ENCODE peak calls at places on chromosomes 16 and 17, in seven cellular contexts. One of them, this sample, is unnamed.
A peak's percentile ranks its signal among the peaks of the same experiment; 100 is the strongest.

GRCh38 chr17:75065562-75066151 is 18.6 kb downstream of the KCTD2 start:
- DNase-seq in adrenal gland: no peak
- DNase-seq in heart left ventricle: no peak
- DNase-seq in lower leg skin: no peak
- DNase-seq in spleen: peak; percentile 31
- DNase-seq in A549: no peak
- DNase-seq in stomach: no peak
- DNase-seq in this sample: no peak

GRCh38 chr16:46658925-46659324 is 30.1 kb downstream of the VPS35 start:
- DNase-seq in adrenal gland: no peak
- DNase-seq in lower leg skin: peak; percentile 31
- DNase-seq in A549: no peak
- DNase-seq in heart left ventricle: peak; percentile 58
- DNase-seq in stomach: no peak
- DNase-seq in spleen: peak; percentile 83
- DNase-seq in this sample: no peak

GRCh38 chr17:42034059-42034458 is 14.2 kb downstream of the NKIRAS2 start:
- DNase-seq in spleen: no peak
- DNase-seq in heart left ventricle: no peak
- DNase-seq in stomach: no peak
- DNase-seq in adrenal gland: no peak
- DNase-seq in lower leg skin: no peak
- DNase-seq in A549: no peak
- DNase-seq in this sample: no peak

GRCh38 chr17:72301887-72302286 is 181.1 kb downstream of the SOX9 start:
- DNase-seq in spleen: no peak
- DNase-seq in A549: no peak
- DNase-seq in stomach: no peak
- DNase-seq in lower leg skin: no peak
- DNase-seq in adrenal gland: no peak
- DNase-seq in heart left ventricle: peak; percentile 38
- DNase-seq in this sample: no peak

GRCh38 chr17:42529054-42529453 is 7.0 kb upstream of the NAGLU start:
- DNase-seq in adrenal gland: no peak
- DNase-seq in spleen: no peak
- DNase-seq in A549: no peak
- DNase-seq in heart left ventricle: no peak
- DNase-seq in lower leg skin: no peak
- DNase-seq in stomach: no peak
- DNase-seq in this sample: no peak

GRCh38 chr16:85091522-85091910 is 20.8 kb downstream of the CIBAR2 start:
- DNase-seq in lower leg skin: no peak
- DNase-seq in adrenal gland: no peak
- DNase-seq in A549: no peak
- DNase-seq in stomach: no peak
- DNase-seq in heart left ventricle: no peak
- DNase-seq in spleen: no peak
- DNase-seq in this sample: no peak

GRCh38 chr17:57676543-57676942 is 68.6 kb downstream of the CCDC182 start:
- DNase-seq in heart left ventricle: no peak
- DNase-seq in lower leg skin: no peak
- DNase-seq in stomach: no peak
- DNase-seq in adrenal gland: no peak
- DNase-seq in spleen: peak; percentile 43
- DNase-seq in A549: no peak
- DNase-seq in this sample: no peak

GRCh38 chr17:15083225-15083624 is 181.9 kb downstream of the PMP22 start:
- DNase-seq in spleen: no peak
- DNase-seq in A549: no peak
- DNase-seq in stomach: no peak
- DNase-seq in heart left ventricle: no peak
- DNase-seq in lower leg skin: no peak
- DNase-seq in adrenal gland: no peak
- DNase-seq in this sample: no peak

GRCh38 chr16:82769845-82770244 is 143.1 kb downstream of the CDH13 start:
- DNase-seq in adrenal gland: no peak
- DNase-seq in lower leg skin: peak; percentile 30
- DNase-seq in spleen: no peak
- DNase-seq in heart left ventricle: peak; percentile 64
- DNase-seq in stomach: no peak
- DNase-seq in A549: no peak
- DNase-seq in this sample: no peak

GRCh38 chr17:47197821-47198220 is 8.7 kb upstream of the CDC27 start:
- DNase-seq in heart left ventricle: no peak
- DNase-seq in lower leg skin: no peak
- DNase-seq in adrenal gland: no peak
- DNase-seq in spleen: no peak
- DNase-seq in A549: no peak
- DNase-seq in stomach: no peak
- DNase-seq in this sample: no peak

GRCh38 chr16:66751135-66751991 is at the start of gene DYNC1LI2:
- DNase-seq in adrenal gland: peak; percentile 78
- DNase-seq in spleen: peak; percentile 96
- DNase-seq in A549: peak; percentile 73
- DNase-seq in stomach: peak; percentile 78
- DNase-seq in lower leg skin: peak; percentile 60
- DNase-seq in heart left ventricle: peak; percentile 90
- DNase-seq in this sample: no peak

GRCh38 chr16:67393111-67393789 is at the start of gene TPPP3:
- DNase-seq in adrenal gland: peak; percentile 86
- DNase-seq in heart left ventricle: peak; percentile 95
- DNase-seq in spleen: peak; percentile 88
- DNase-seq in stomach: peak; percentile 83
- DNase-seq in lower leg skin: peak; percentile 75
- DNase-seq in A549: peak; percentile 73
- DNase-seq in this sample: no peak

GRCh38 chr16:84043486-84044107 is 1.0 kb upstream of the SLC38A8 start:
- DNase-seq in A549: no peak
- DNase-seq in lower leg skin: no peak
- DNase-seq in adrenal gland: peak; percentile 39
- DNase-seq in stomach: no peak
- DNase-seq in heart left ventricle: no peak
- DNase-seq in spleen: peak; percentile 54
- DNase-seq in this sample: no peak

GRCh38 chr16:49148410-49148809 is 133.2 kb downstream of the CBLN1 start:
- DNase-seq in A549: no peak
- DNase-seq in lower leg skin: no peak
- DNase-seq in stomach: no peak
- DNase-seq in heart left ventricle: no peak
- DNase-seq in spleen: no peak
- DNase-seq in adrenal gland: no peak
- DNase-seq in this sample: no peak

GRCh38 chr17:8868529-8868951 is 1.1 kb upstream of the PIK3R6 start:
- DNase-seq in lower leg skin: no peak
- DNase-seq in spleen: no peak
- DNase-seq in A549: no peak
- DNase-seq in stomach: no peak
- DNase-seq in heart left ventricle: no peak
- DNase-seq in adrenal gland: no peak
- DNase-seq in this sample: no peak

GRCh38 chr16:77468831-77469230 is 34.0 kb upstream of the ADAMTS18 start:
- DNase-seq in spleen: no peak
- DNase-seq in A549: no peak
- DNase-seq in stomach: no peak
- DNase-seq in lower leg skin: no peak
- DNase-seq in heart left ventricle: no peak
- DNase-seq in adrenal gland: no peak
- DNase-seq in this sample: no peak

GRCh38 chr16:31063843-31064611 is 10.0 kb downstream of the ZNF668 start:
- DNase-seq in adrenal gland: no peak
- DNase-seq in lower leg skin: no peak
- DNase-seq in stomach: no peak
- DNase-seq in heart left ventricle: no peak
- DNase-seq in spleen: no peak
- DNase-seq in A549: no peak
- DNase-seq in this sample: no peak

GRCh38 chr17:10927712-10928111 is 89.8 kb upstream of the PIRT start:
- DNase-seq in A549: no peak
- DNase-seq in heart left ventricle: no peak
- DNase-seq in stomach: no peak
- DNase-seq in spleen: no peak
- DNase-seq in lower leg skin: no peak
- DNase-seq in adrenal gland: no peak
- DNase-seq in this sample: no peak

GRCh38 chr16:73183678-73184092 is 135.8 kb upstream of the ZFHX3 start:
- DNase-seq in A549: no peak
- DNase-seq in stomach: no peak
- DNase-seq in spleen: no peak
- DNase-seq in heart left ventricle: peak; percentile 32
- DNase-seq in lower leg skin: no peak
- DNase-seq in adrenal gland: no peak
- DNase-seq in this sample: no peak
- TF ChIP-seq CTCF in A549: no peak
- TF ChIP-seq CTCF in stomach: no peak
- TF ChIP-seq CTCF in spleen: no peak
- TF ChIP-seq CTCF in heart left ventricle: no peak
- TF ChIP-seq CTCF in lower leg skin: no peak
- TF ChIP-seq CTCF in adrenal gland: no peak
- TF ChIP-seq CTCF in this sample: no peak

GRCh38 chr17:68205251-68205807 is 42.5 kb upstream of the AMZ2 start:
- DNase-seq in stomach: peak; percentile 92
- DNase-seq in heart left ventricle: peak; percentile 96
- DNase-seq in adrenal gland: peak; percentile 90
- DNase-seq in spleen: peak; percentile 99
- DNase-seq in A549: peak; percentile 90
- DNase-seq in lower leg skin: peak; percentile 91
- DNase-seq in this sample: peak; percentile 64
- TF ChIP-seq POLR2A in stomach: no peak
- TF ChIP-seq POLR2A in heart left ventricle: no peak
- TF ChIP-seq POLR2A in adrenal gland: peak; percentile 56
- TF ChIP-seq POLR2A in spleen: no peak
- TF ChIP-seq POLR2A in A549: peak; percentile 71
- TF ChIP-seq POLR2A in lower leg skin: no peak
- TF ChIP-seq POLR2A in this sample: no peak

GRCh38 chr17:17523714-17524075 is 27.5 kb upstream of the RASD1 start:
- DNase-seq in spleen: no peak
- DNase-seq in heart left ventricle: no peak
- DNase-seq in adrenal gland: no peak
- DNase-seq in A549: no peak
- DNase-seq in stomach: no peak
- DNase-seq in lower leg skin: no peak
- DNase-seq in this sample: no peak

GRCh38 chr17:17520599-17521232 is 24.5 kb upstream of the RASD1 start:
- DNase-seq in heart left ventricle: no peak
- DNase-seq in A549: no peak
- DNase-seq in stomach: no peak
- DNase-seq in lower leg skin: no peak
- DNase-seq in adrenal gland: no peak
- DNase-seq in spleen: no peak
- DNase-seq in this sample: no peak

GRCh38 chr17:17525331-17525730 is 29.1 kb upstream of the RASD1 start:
- DNase-seq in lower leg skin: no peak
- DNase-seq in adrenal gland: no peak
- DNase-seq in stomach: no peak
- DNase-seq in heart left ventricle: peak; percentile 25
- DNase-seq in spleen: no peak
- DNase-seq in A549: no peak
- DNase-seq in this sample: no peak

GRCh38 chr17:17524091-17524490 is 27.9 kb upstream of the RASD1 start:
- DNase-seq in stomach: no peak
- DNase-seq in spleen: no peak
- DNase-seq in heart left ventricle: no peak
- DNase-seq in adrenal gland: no peak
- DNase-seq in lower leg skin: no peak
- DNase-seq in A549: no peak
- DNase-seq in this sample: no peak

DNA sequence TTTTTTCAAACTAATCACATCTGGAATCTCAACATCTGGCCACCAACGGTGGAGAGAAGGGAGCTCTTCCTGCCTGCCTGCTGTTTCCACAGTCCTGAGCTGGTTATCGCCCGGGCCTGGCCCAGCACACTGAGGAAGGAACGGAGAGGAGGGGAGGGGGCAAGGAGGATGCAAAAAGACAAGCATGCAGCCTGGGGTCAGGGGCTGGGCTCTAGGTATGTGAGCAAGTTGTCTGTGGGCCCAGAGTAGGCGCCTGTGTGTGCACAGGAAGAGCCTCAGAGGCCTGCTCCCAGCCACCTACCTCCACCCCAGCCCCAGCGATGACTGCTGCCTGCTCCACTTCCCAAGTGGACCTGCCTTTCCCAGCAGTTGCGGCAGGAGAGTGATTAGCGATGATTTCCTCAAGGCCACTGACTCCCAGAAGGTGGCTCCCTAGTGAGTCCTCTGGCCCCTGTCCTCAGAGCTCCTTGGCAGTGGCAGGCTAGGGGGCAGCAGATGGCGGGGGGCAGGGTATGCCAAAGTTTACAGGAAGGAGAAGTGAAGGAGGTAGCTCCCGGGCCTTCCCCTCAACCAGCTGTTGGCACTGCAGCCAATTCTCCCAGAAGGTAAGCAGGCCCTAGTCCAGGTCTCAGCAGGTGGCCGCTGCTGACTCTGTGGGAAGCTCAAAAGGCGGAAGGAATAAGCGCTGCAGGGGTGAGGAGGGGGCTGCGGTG is 27.0 kb upstream of the RASD1 start:
- DNase-seq in lower leg skin: no peak
- DNase-seq in spleen: no peak
- DNase-seq in heart left ventricle: no peak
- DNase-seq in adrenal gland: no peak
- DNase-seq in stomach: peak; percentile 89
- DNase-seq in A549: no peak
- DNase-seq in this sample: no peak
- TF ChIP-seq CTCF in lower leg skin: no peak
- TF ChIP-seq CTCF in spleen: no peak
- TF ChIP-seq CTCF in heart left ventricle: no peak
- TF ChIP-seq CTCF in adrenal gland: no peak
- TF ChIP-seq CTCF in stomach: peak; percentile 22
- TF ChIP-seq CTCF in A549: no peak
- TF ChIP-seq CTCF in this sample: no peak

DNA sequence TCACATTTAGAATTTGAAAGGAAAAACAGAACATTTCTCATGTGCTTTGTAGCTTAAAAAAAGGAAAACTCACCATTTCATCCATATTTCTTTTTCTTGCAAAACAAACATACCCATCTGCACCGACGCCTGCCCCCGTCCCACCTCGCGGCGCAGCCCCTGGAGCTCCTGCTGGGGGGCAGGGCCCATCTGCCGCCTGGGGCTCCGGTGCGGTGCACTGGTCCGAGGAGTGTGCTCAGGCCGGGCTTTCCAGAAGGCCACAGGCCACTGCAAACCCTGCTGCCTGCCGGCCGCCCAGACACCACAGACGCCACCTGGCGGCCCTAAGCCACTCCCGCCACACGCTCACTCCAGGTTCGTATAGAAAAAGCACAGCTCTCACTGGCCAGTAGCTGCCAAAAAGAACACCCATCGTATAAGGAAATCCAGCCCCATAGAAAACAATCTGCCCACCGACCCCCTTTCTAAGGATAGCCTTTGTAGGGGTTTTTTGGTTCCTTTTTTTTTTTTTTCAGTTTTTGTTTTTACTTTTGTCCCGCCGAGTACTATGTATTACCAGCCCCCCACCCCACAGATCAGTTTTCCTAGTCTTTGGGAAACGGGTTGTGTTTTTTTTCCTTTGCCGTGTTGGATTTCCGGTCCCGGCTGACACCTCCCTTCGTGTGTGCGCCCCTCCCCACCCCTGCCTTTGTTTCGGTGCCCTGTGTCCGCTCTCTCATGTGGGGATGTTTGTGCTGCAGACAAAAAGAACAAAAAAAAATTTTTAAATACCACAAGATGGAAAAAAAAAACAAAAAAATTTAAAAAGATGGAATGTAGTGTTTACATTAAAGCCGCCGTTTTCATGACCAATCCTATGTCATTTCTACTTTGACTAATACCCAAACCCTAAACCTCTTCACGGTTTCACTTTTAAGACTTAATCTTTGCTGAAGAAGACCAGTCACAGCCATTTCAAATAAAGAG is 68.8 kb downstream of the AMFR start:
- DNase-seq in lower leg skin: peak; percentile 55
- DNase-seq in heart left ventricle: peak; percentile 86
- DNase-seq in spleen: peak; percentile 94
- DNase-seq in A549: peak; percentile 85
- DNase-seq in adrenal gland: peak; percentile 84
- DNase-seq in stomach: peak; percentile 82
- DNase-seq in this sample: peak; percentile 22
- TF ChIP-seq POLR2A in lower leg skin: no peak
- TF ChIP-seq POLR2A in heart left ventricle: no peak
- TF ChIP-seq POLR2A in spleen: no peak
- TF ChIP-seq POLR2A in A549: no peak
- TF ChIP-seq POLR2A in adrenal gland: peak; percentile 62
- TF ChIP-seq POLR2A in stomach: no peak
- TF ChIP-seq POLR2A in this sample: no peak

This sample was measured in esophagus squamous epithelium.